ENCODE peak calls at places on chromosomes 6 and 20, in four cellular contexts. P is body of pancreas; G is HuH-7; B is stimulated activated CD4-positive, alpha-beta T cell treated with anti-CD3 and anti-CD28 coated beads, TNF-alpha, amount 100 ng/mL, for 24 hours. Y is an unnamed sample.
A peak's percentile ranks its signal among the peaks of the same experiment; 100 is the strongest.

GRCh38 chr6:25263602-25264001 is 15.6 kb upstream of the CARMIL1 start:
- DNase-seq in P (no peak), G (no peak), B (no peak), Y (no peak)

GRCh38 chr6:5036309-5036708 is 32.5 kb upstream of the RPP40 start:
- DNase-seq in P (no peak), G (peak; percentile 21), B (no peak), Y (peak; percentile 87)

GRCh38 chr20:38730167-38730988 is 6.1 kb downstream of the SLC32A1 start:
- DNase-seq in P (no peak), G (no peak), B (no peak), Y (no peak)

GRCh38 chr6:155645328-155645727 is 189.7 kb upstream of the NOX3 start:
- DNase-seq in P (no peak), G (no peak), B (no peak), Y (no peak)

GRCh38 chr6:91298543-91299145 is 711.8 kb upstream of the MAP3K7 start:
- DNase-seq in P (no peak), G (no peak), B (no peak), Y (no peak)

GRCh38 chr6:142300758-142301251 is 1.0 kb upstream of the ADGRG6 start:
- DNase-seq in P (peak; percentile 20), G (no peak), B (no peak), Y (peak; percentile 36)

GRCh38 chr6:25960689-25961088 is 1.9 kb upstream of the TRIM38 start:
- DNase-seq in P (no peak), G (no peak), B (no peak), Y (no peak)

GRCh38 chr6:46781478-46782378 is 11.5 kb upstream of the MEP1A start:
- DNase-seq in P (peak; percentile 58), G (peak; percentile 25), B (no peak), Y (peak; percentile 83)

GRCh38 chr6:154932562-154933027 is 62.5 kb upstream of the TIAM2 start:
- DNase-seq in P (no peak), G (no peak), B (no peak), Y (peak; percentile 47)

GRCh38 chr20:14478126-14478525 is 140.7 kb upstream of the FLRT3 start:
- DNase-seq in P (no peak), G (no peak), B (no peak), Y (no peak)

GRCh38 chr6:129312865-129313264 is 397.1 kb downstream of the ARHGAP18 start:
- DNase-seq in P (no peak), G (no peak), B (no peak), Y (no peak)

GRCh38 chr6:2244261-2245102 is 923 bp downstream of the GMDS start:
- DNase-seq in P (peak; percentile 51), G (no peak), B (no peak), Y (peak; percentile 63)

GRCh38 chr20:10705801-10706459 is 32.1 kb upstream of the JAG1 start:
- DNase-seq in P (no peak), G (no peak), B (no peak), Y (no peak)

GRCh38 chr20:58707770-58708169 is 15.2 kb downstream of the NPEPL1 start:
- DNase-seq in P (no peak), G (no peak), B (no peak), Y (no peak)

GRCh38 chr20:34834459-34834893 is 9.0 kb upstream of the NCOA6 start:
- DNase-seq in P (no peak), G (peak; percentile 60), B (no peak), Y (peak; percentile 29)

GRCh38 chr6:75735491-75736186 is 13.4 kb upstream of the MYO6 start:
- DNase-seq in P (peak; percentile 29), G (peak; percentile 17), B (no peak), Y (peak; percentile 25)

GRCh38 chr6:155165029-155165710 is 98.6 kb upstream of the CLDN20 start:
- DNase-seq in P (no peak), G (no peak), B (no peak), Y (no peak)

GRCh38 chr6:5899216-5900045 is 107.3 kb downstream of the NRN1 start:
- DNase-seq in P (no peak), G (no peak), B (no peak), Y (no peak)

GRCh38 chr6:32112436-32112980 is 3.4 kb upstream of the TNXB start:
- DNase-seq in P (no peak), G (no peak), B (no peak), Y (no peak)

GRCh38 chr6:170295519-170296422 is 4.9 kb upstream of the DLL1 start:
- DNase-seq in P (no peak), G (peak; percentile 74), B (no peak), Y (peak; percentile 63)

GRCh38 chr6:5151955-5152401 is 66.8 kb downstream of the PPP1R3G start:
- DNase-seq in P (no peak), G (no peak), B (no peak), Y (no peak)

GRCh38 chr20:33516882-33517281 is 27.0 kb downstream of the CBFA2T2 start:
- DNase-seq in P (no peak), G (no peak), B (no peak), Y (no peak)

GRCh38 chr6:157468574-157468973 is 87.6 kb downstream of the ZDHHC14 start:
- DNase-seq in P (no peak), G (no peak), B (no peak), Y (no peak)

GRCh38 chr6:55176958-55177357 is 2.6 kb downstream of the HCRTR2 start:
- DNase-seq in P (no peak), G (no peak), B (no peak), Y (peak; percentile 21)

GRCh38 chr6:31775184-31775583 is 1.9 kb downstream of the VWA7 start:
- DNase-seq in P (no peak), G (no peak), B (no peak), Y (peak; percentile 45)

GRCh38 chr6:84508981-84509380 is 255.4 kb downstream of the TBX18 start:
- DNase-seq in P (no peak), G (no peak), B (no peak), Y (no peak)

GRCh38 chr20:36274248-36274841 is 31.8 kb upstream of the DLGAP4 start:
- DNase-seq in P (no peak), G (no peak), B (no peak), Y (no peak)

GRCh38 chr6:53069431-53069830 is 4.2 kb downstream of the FBXO9 start:
- DNase-seq in P (no peak), G (no peak), B (no peak), Y (no peak)

GRCh38 chr20:36066777-36067176 is 87.8 kb upstream of the EPB41L1 start:
- DNase-seq in P (peak; percentile 29), G (no peak), B (no peak), Y (no peak)

GRCh38 chr6:125030969-125031368 is 68.7 kb downstream of the RNF217 start:
- DNase-seq in P (no peak), G (no peak), B (no peak), Y (no peak)

GRCh38 chr6:47097092-47097945 is 55.2 kb upstream of the ADGRF1 start:
- DNase-seq in P (peak; percentile 76), G (peak; percentile 60), B (no peak), Y (peak; percentile 87)

GRCh38 chr20:64041781-64042771 is 6.1 kb downstream of the C20orf204 start:
- DNase-seq in P (no peak), G (no peak), B (no peak), Y (no peak)